ENCODE peak calls at places on chromosomes 5 and 9, in nine cellular contexts. F is renal cortical epithelial cell; N is activated CD4-positive, alpha-beta T cell treated with anti-CD3 and anti-CD28 coated beads, Interleukin-2, amount 50 U/mL, for 1 hour; C is GM23248; S is activated naive CD4-positive, alpha-beta T cell treated with anti-CD3 and anti-CD28 coated beads, Interleukin-2, amount 10 ng/mL, durations not matched to agents 7 days and 5 days; T is glutamatergic neuron; Y is effector memory CD4-positive, alpha-beta T cell; K is EL; X is T-helper 9 cell. L is an unnamed sample.

GRCh38 chr5:44387911-44388310 is 1.3 kb downstream of the FGF10 start:
- DNase-seq in F (no peak), N (no peak), C (no peak), S (no peak), T (peak; percentile 16), Y (no peak), K (no peak), X (no peak), L (no peak)

GRCh38 chr5:127805448-127805847 is 102.3 kb downstream of the CCDC192 start:
- DNase-seq in F (no peak), N (no peak), C (no peak), S (no peak), T (no peak), Y (no peak), K (no peak), X (no peak), L (no peak)

GRCh38 chr9:112866662-112867274 is 23.9 kb downstream of the SLC46A2 start:
- DNase-seq in F (peak; percentile 75), N (no peak), C (peak; percentile 20), S (no peak), T (no peak), Y (no peak), K (peak; percentile 89), X (no peak), L (no peak)

GRCh38 chr5:77859306-77859705 is 83.2 kb upstream of the TBCA start:
- DNase-seq in F (no peak), N (no peak), C (peak; percentile 54), S (no peak), T (no peak), Y (no peak), K (peak; percentile 48), X (no peak), L (no peak)

GRCh38 chr5:27234916-27235315 is 196.5 kb upstream of the CDH9 start:
- DNase-seq in F (no peak), N (no peak), C (no peak), S (no peak), T (no peak), Y (no peak), K (no peak), X (no peak), L (no peak)

GRCh38 chr5:79241535-79241979 is 5.6 kb downstream of the JMY start:
- DNase-seq in F (peak; percentile 7), N (no peak), C (no peak), S (no peak), T (no peak), Y (no peak), K (peak; percentile 33), X (no peak), L (no peak)

GRCh38 chr9:105278751-105279150 is 34.3 kb downstream of the SLC44A1 start:
- DNase-seq in F (no peak), N (no peak), C (no peak), S (no peak), T (no peak), Y (no peak), K (no peak), X (no peak), L (no peak)

GRCh38 chr5:96120120-96120519 is 158.5 kb upstream of the ELL2 start:
- DNase-seq in F (peak; percentile 42), N (no peak), C (no peak), S (no peak), T (no peak), Y (no peak), K (no peak), X (no peak), L (no peak)

GRCh38 chr5:30572279-30572678 is 621.2 kb upstream of the CDH6 start:
- DNase-seq in F (peak; percentile 52), N (no peak), C (no peak), S (no peak), T (no peak), Y (no peak), K (peak; percentile 0), X (no peak), L (no peak)

GRCh38 chr5:109291090-109291489 is 118.7 kb downstream of the PJA2 start:
- DNase-seq in F (no peak), N (no peak), C (no peak), S (no peak), T (no peak), Y (no peak), K (no peak), X (no peak), L (no peak)

GRCh38 chr5:174559566-174560090 is 164.8 kb upstream of the MSX2 start:
- DNase-seq in F (no peak), N (no peak), C (no peak), S (no peak), T (no peak), Y (no peak), K (no peak), X (no peak), L (no peak)

GRCh38 chr5:133661389-133661788 is 49.0 kb upstream of the FSTL4 start:
- DNase-seq in F (no peak), N (no peak), C (no peak), S (no peak), T (no peak), Y (no peak), K (no peak), X (no peak), L (no peak)

GRCh38 chr5:69046375-69046957 is 47.3 kb upstream of the SLC30A5 start:
- DNase-seq in F (peak; percentile 70), N (no peak), C (peak; percentile 40), S (no peak), T (no peak), Y (no peak), K (peak; percentile 6), X (no peak), L (no peak)

GRCh38 chr9:99172129-99173091 is 49.3 kb downstream of the ALG2 start:
- DNase-seq in F (peak; percentile 73), N (no peak), C (no peak), S (no peak), T (peak; percentile 81), Y (no peak), K (no peak), X (no peak), L (no peak)

GRCh38 chr5:139705655-139706587 is 57.8 kb downstream of the CXXC5 start:
- DNase-seq in F (no peak), N (no peak), C (no peak), S (no peak), T (no peak), Y (no peak), K (no peak), X (no peak), L (no peak)

GRCh38 chr5:154797762-154798161 is 42.6 kb downstream of the LARP1 start:
- DNase-seq in F (no peak), N (no peak), C (no peak), S (no peak), T (no peak), Y (no peak), K (no peak), X (no peak), L (no peak)

GRCh38 chr5:124544366-124545055 is 201.9 kb downstream of the ZNF608 start:
- DNase-seq in F (peak; percentile 85), N (no peak), C (peak; percentile 32), S (no peak), T (no peak), Y (no peak), K (no peak), X (no peak), L (no peak)

GRCh38 chr5:16461782-16462181 is 3.8 kb downstream of the ZNF622 start:
- DNase-seq in F (peak; percentile 94), N (no peak), C (peak; percentile 83), S (no peak), T (no peak), Y (no peak), K (peak; percentile 96), X (no peak), L (no peak)

GRCh38 chr5:149325894-149326293 is 19.4 kb upstream of the GRPEL2 start:
- DNase-seq in F (peak; percentile 85), N (no peak), C (no peak), S (no peak), T (no peak), Y (no peak), K (no peak), X (no peak), L (no peak)

GRCh38 chr5:134345996-134346395 is 21.0 kb downstream of the CDKL3 start:
- DNase-seq in F (peak; percentile 65), N (no peak), C (no peak), S (no peak), T (no peak), Y (no peak), K (no peak), X (no peak), L (no peak)

GRCh38 chr9:121439016-121439415 is 60.6 kb downstream of the GGTA1 start:
- DNase-seq in F (no peak), N (no peak), C (no peak), S (no peak), T (no peak), Y (no peak), K (no peak), X (no peak), L (no peak)

GRCh38 chr5:148259288-148259687 is 9.3 kb upstream of the SPINK13 start:
- DNase-seq in F (no peak), N (no peak), C (no peak), S (no peak), T (no peak), Y (no peak), K (no peak), X (no peak), L (no peak)

GRCh38 chr9:82376677-82377232 is 388.2 kb downstream of the SPATA31D1 start:
- DNase-seq in F (no peak), N (no peak), C (no peak), S (no peak), T (no peak), Y (no peak), K (no peak), X (no peak), L (no peak)

GRCh38 chr5:88724201-88724600 is 158.8 kb downstream of the MEF2C start:
- DNase-seq in F (peak; percentile 32), N (no peak), C (peak; percentile 24), S (no peak), T (no peak), Y (no peak), K (peak; percentile 2), X (no peak), L (no peak)

GRCh38 chr9:16344343-16344742 is 526.1 kb downstream of the BNC2 start:
- DNase-seq in F (peak; percentile 83), N (no peak), C (peak; percentile 92), S (no peak), T (no peak), Y (no peak), K (peak; percentile 87), X (no peak), L (no peak)

GRCh38 chr9:129863059-129863690 is 27.9 kb downstream of the USP20 start:
- DNase-seq in F (no peak), N (peak; percentile 66), C (no peak), S (peak; percentile 90), T (no peak), Y (peak; percentile 74), K (peak; percentile 89), X (peak; percentile 67), L (no peak)

GRCh38 chr9:129610473-129611301 is 10.2 kb downstream of the C9orf50 start:
- DNase-seq in F (peak; percentile 16), N (peak; percentile 71), C (peak; percentile 91), S (peak; percentile 80), T (peak; percentile 90), Y (peak; percentile 61), K (peak; percentile 70), X (peak; percentile 67), L (no peak)

GRCh38 chr5:180099733-180100611 is 28.4 kb upstream of the RNF130 start:
- DNase-seq in F (no peak), N (no peak), C (no peak), S (peak; percentile 14), T (no peak), Y (no peak), K (no peak), X (no peak), L (no peak)

GRCh38 chr5:135085133-135085935 is 51.3 kb upstream of the PITX1 start:
- DNase-seq in F (no peak), N (no peak), C (peak; percentile 37), S (peak; percentile 3), T (no peak), Y (no peak), K (peak; percentile 77), X (no peak), L (no peak)

GRCh38 chr5:87388129-87388528 is 24.6 kb downstream of the CCNH start:
- DNase-seq in F (no peak), N (no peak), C (no peak), S (no peak), T (no peak), Y (no peak), K (no peak), X (no peak), L (no peak)

GRCh38 chr9:88980732-88981336 is 10.4 kb upstream of the S1PR3 start:
- DNase-seq in F (no peak), N (no peak), C (peak; percentile 92), S (no peak), T (no peak), Y (no peak), K (peak; percentile 37), X (no peak), L (no peak)